ENCODE peak calls at places on chromosomes 3 and 15, in seven cellular contexts. X is tibial nerve, M is bronchial epithelial cell, L is iPS DF 6.9, H is brain microvascular endothelial cell, Y is A549, S is cardiac muscle cell. W is an unnamed sample.

GRCh38 chr15:78808550-78808949 is 2.7 kb downstream of the ADAMTS7 start:
- DNase-seq in L (no peak), S (peak), X (no peak), H (peak), M (peak), Y (peak), W (no peak)

GRCh38 chr15:86062646-86063193 is 17.0 kb upstream of the AGBL1 start:
- DNase-seq in Y (no peak), H (no peak), X (no peak), M (no peak), S (no peak), L (no peak), W (no peak)

GRCh38 chr3:177574232-177574856 is 377.1 kb upstream of the TBL1XR1 start:
- DNase-seq in M (peak), H (peak), Y (peak), S (peak), X (no peak), L (no peak), W (peak)

GRCh38 chr3:102078864-102079808 is 229.8 kb downstream of the NFKBIZ start:
- DNase-seq in S (no peak), L (no peak), H (no peak), Y (no peak), M (no peak), X (no peak), W (no peak)

GRCh38 chr15:30062881-30063280 is 19.9 kb upstream of the GOLGA8J start:
- DNase-seq in L (no peak), M (no peak), X (no peak), H (no peak), Y (no peak), S (no peak), W (no peak)

GRCh38 chr15:64618138-64618537 is 157.3 kb downstream of the RBPMS2 start:
- DNase-seq in M (no peak), H (no peak), X (no peak), S (no peak), L (no peak), Y (no peak), W (no peak)

GRCh38 chr3:31439888-31440287 is 92.8 kb upstream of the STT3B start:
- DNase-seq in L (no peak), X (no peak), M (no peak), H (no peak), S (no peak), Y (no peak), W (no peak)

GRCh38 chr3:50246517-50246954 is 10.5 kb downstream of the GNAI2 start:
- DNase-seq in H (peak), M (peak), X (no peak), L (no peak), S (peak), Y (peak), W (peak)

GRCh38 chr3:176861137-176861536 is 336.1 kb downstream of the TBL1XR1 start:
- DNase-seq in S (no peak), Y (no peak), L (no peak), M (peak), H (peak), X (no peak), W (no peak)

GRCh38 chr15:77615472-77615871 is 17.2 kb downstream of the LINGO1 start:
- DNase-seq in Y (no peak), M (no peak), L (no peak), X (no peak), H (no peak), S (no peak), W (no peak)

GRCh38 chr15:94229591-94230365 is 1.6 kb upstream of the MCTP2 start:
- DNase-seq in Y (no peak), M (peak), S (no peak), L (no peak), X (no peak), H (no peak), W (no peak)

GRCh38 chr3:27721717-27722564 is at the start of gene EOMES:
- DNase-seq in M (peak), S (peak), X (no peak), L (no peak), H (no peak), Y (peak), W (no peak)

GRCh38 chr3:27722957-27723802 is 1.1 kb upstream of the EOMES start:
- DNase-seq in X (no peak), H (no peak), S (no peak), L (no peak), M (no peak), Y (no peak), W (no peak)

GRCh38 chr3:27719306-27720003 is 2.7 kb downstream of the EOMES start:
- DNase-seq in M (no peak), H (no peak), L (no peak), Y (no peak), S (no peak), X (no peak), W (no peak)

GRCh38 chr3:27720029-27720518 is 2.0 kb downstream of the EOMES start:
- DNase-seq in S (no peak), H (no peak), Y (no peak), L (no peak), M (no peak), X (no peak), W (no peak)

DNA sequence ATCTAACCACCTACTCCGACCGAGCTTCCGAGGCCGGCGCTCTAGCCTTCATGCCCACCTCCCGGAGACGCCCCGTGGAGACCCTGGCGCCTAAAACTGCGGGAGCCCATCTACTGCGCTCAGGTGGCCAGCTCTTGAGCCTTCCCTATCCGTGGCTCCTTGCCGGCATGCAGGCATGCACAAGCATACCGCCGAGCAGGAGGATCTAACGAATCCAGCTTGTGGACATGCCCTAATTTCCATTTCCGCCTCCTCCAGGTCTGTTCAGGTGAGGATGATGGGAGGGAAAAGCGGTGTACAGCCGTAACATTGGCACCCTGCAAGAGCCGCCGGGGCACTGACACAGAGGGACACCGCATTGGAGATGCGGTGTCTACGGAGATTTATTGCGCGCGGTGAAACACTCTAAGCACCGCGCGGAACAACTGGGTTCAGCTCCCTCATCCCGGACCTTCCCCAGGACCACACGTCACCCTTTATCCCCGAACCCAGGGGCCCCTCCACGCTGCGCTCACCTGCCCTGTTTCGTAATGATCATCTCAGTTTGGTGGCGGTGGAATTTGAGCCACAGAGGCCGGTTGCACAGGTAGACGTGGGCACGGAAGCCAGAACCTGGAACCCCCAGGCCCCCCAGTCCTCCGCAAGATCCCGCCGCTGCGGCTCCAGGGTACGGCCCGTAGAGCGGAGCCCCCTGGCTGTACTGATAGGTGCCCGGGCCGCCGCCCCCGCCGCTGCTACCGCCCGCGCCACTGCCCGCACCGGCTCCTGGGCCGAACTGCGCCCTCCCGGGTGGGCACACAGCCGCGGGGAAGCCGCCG is 1.0 kb downstream of the EOMES start:
- DNase-seq in Y (no peak), S (no peak), M (peak), H (no peak), X (no peak), L (no peak), W (no peak)
- H3K4me3 ChIP-seq in Y (peak), S (peak), M (peak), H (peak), X (peak), L (peak), W (peak)

GRCh38 chr3:184336484-184337230 is 743 bp upstream of the FAM131A start:
- DNase-seq in H (no peak), X (no peak), S (peak), L (no peak), Y (no peak), M (peak), W (no peak)

GRCh38 chr3:184339016-184339415 is 1.6 kb downstream of the FAM131A start:
- DNase-seq in S (no peak), H (no peak), L (no peak), Y (no peak), M (peak), X (no peak), W (no peak)

GRCh38 chr3:184337981-184338380 is 581 bp downstream of the FAM131A start:
- DNase-seq in Y (no peak), L (no peak), S (no peak), X (no peak), M (no peak), H (no peak), W (no peak)

GRCh38 chr3:184337315-184337714 is at the start of gene FAM131A:
- DNase-seq in L (no peak), S (peak), H (no peak), X (no peak), M (no peak), Y (no peak), W (no peak)

GRCh38 chr3:184338538-184338945 is 1.1 kb downstream of the FAM131A start:
- DNase-seq in L (no peak), Y (no peak), X (peak), H (peak), M (peak), S (peak), W (peak)
- H3K4me3 ChIP-seq in L (peak), Y (no peak), X (peak), H (peak), M (peak), S (no peak), W (peak)

GRCh38 chr3:156678216-156678615 is 3.8 kb downstream of the TIPARP start:
- DNase-seq in X (no peak), H (no peak), Y (no peak), S (no peak), L (no peak), M (no peak), W (no peak)

GRCh38 chr3:156682963-156683362 is 8.6 kb downstream of the TIPARP start:
- DNase-seq in M (no peak), S (no peak), L (no peak), H (no peak), Y (no peak), X (no peak), W (no peak)

GRCh38 chr3:156680243-156680930 is 6.0 kb downstream of the TIPARP start:
- DNase-seq in S (no peak), Y (no peak), L (no peak), M (no peak), X (no peak), H (no peak), W (no peak)

GRCh38 chr3:156682491-156682890 is 8.1 kb downstream of the TIPARP start:
- DNase-seq in S (no peak), H (no peak), X (no peak), Y (no peak), L (no peak), M (no peak), W (no peak)

DNA sequence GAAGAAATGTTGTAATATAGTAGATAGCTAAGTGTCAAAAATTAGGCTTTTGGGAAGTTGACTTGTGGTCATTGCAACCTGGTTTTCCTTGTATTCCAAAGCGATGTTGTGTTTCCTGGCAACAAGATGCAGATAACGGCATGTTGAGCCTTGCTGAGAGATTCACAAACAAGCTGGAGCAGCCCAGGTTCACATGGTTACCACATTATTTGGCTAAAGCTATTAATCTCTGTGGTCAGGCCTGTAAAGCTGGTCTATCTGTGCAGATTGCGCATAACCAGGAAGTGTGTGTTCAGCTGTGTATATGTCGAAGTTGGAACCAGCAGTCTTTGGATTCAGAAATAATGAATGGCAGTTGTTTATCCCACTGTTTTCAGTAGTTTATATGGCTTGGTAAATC is 6.6 kb downstream of the TIPARP start:
- DNase-seq in X (no peak), Y (peak), H (peak), S (peak), L (no peak), M (peak), W (peak)
- H3K4me3 ChIP-seq in X (no peak), Y (no peak), H (no peak), S (peak), L (no peak), M (no peak), W (peak)

GRCh38 chr15:45128971-45129639 is 574 bp downstream of the DUOXA1 start:
- DNase-seq in Y (no peak), X (no peak), H (no peak), M (no peak), L (no peak), S (no peak), W (no peak)
- H3K4me3 ChIP-seq in Y (no peak), X (peak), H (no peak), M (peak), L (peak), S (peak), W (no peak)